ENCODE peak calls at places on chromosomes 11 and 22, in ten cellular contexts. One of them, this sample, is unnamed.

GRCh38 chr22:40645579-40646197 is 9.2 kb upstream of the MRTFA start:
- DNase-seq in T-helper 1 cell: no peak
- DNase-seq in NCI-H774: no peak
- DNase-seq in fibroblast of mammary gland: no peak
- DNase-seq in neural progenitor cell: no peak
- DNase-seq in C1 segment of cervical spinal cord: no peak
- DNase-seq in NCI-H1092: no peak
- DNase-seq in activated CD4-positive, CD25-positive, alpha-beta regulatory T cell: no peak
- DNase-seq in bronchial epithelial cell: no peak
- DNase-seq in ACHN: no peak
- DNase-seq in this sample: no peak

GRCh38 chr11:26230021-26230420 is 101.9 kb upstream of the ANO3 start:
- DNase-seq in neural progenitor cell: no peak
- DNase-seq in NCI-H1092: no peak
- DNase-seq in activated CD4-positive, CD25-positive, alpha-beta regulatory T cell: no peak
- DNase-seq in C1 segment of cervical spinal cord: no peak
- DNase-seq in bronchial epithelial cell: peak; percentile 48
- DNase-seq in ACHN: no peak
- DNase-seq in NCI-H774: no peak
- DNase-seq in fibroblast of mammary gland: peak; percentile 45
- DNase-seq in T-helper 1 cell: no peak
- DNase-seq in this sample: no peak

GRCh38 chr11:8096575-8096974 is 15.6 kb downstream of the TUB start:
- DNase-seq in C1 segment of cervical spinal cord: no peak
- DNase-seq in NCI-H1092: no peak
- DNase-seq in activated CD4-positive, CD25-positive, alpha-beta regulatory T cell: no peak
- DNase-seq in T-helper 1 cell: no peak
- DNase-seq in bronchial epithelial cell: no peak
- DNase-seq in fibroblast of mammary gland: no peak
- DNase-seq in neural progenitor cell: no peak
- DNase-seq in ACHN: no peak
- DNase-seq in NCI-H774: no peak
- DNase-seq in this sample: no peak

GRCh38 chr11:62139526-62140301 is 15.9 kb downstream of the INCENP start:
- DNase-seq in ACHN: no peak
- DNase-seq in C1 segment of cervical spinal cord: no peak
- DNase-seq in T-helper 1 cell: no peak
- DNase-seq in bronchial epithelial cell: no peak
- DNase-seq in activated CD4-positive, CD25-positive, alpha-beta regulatory T cell: no peak
- DNase-seq in NCI-H774: no peak
- DNase-seq in neural progenitor cell: no peak
- DNase-seq in fibroblast of mammary gland: no peak
- DNase-seq in NCI-H1092: no peak
- DNase-seq in this sample: no peak

GRCh38 chr11:123231263-123231662 is 36.2 kb upstream of the CLMP start:
- DNase-seq in fibroblast of mammary gland: peak; percentile 84
- DNase-seq in NCI-H774: no peak
- DNase-seq in bronchial epithelial cell: no peak
- DNase-seq in neural progenitor cell: no peak
- DNase-seq in ACHN: no peak
- DNase-seq in T-helper 1 cell: no peak
- DNase-seq in activated CD4-positive, CD25-positive, alpha-beta regulatory T cell: no peak
- DNase-seq in NCI-H1092: no peak
- DNase-seq in C1 segment of cervical spinal cord: no peak
- DNase-seq in this sample: no peak

GRCh38 chr11:111443032-111443431 is 64.0 kb upstream of the POU2AF1 start:
- DNase-seq in neural progenitor cell: no peak
- DNase-seq in ACHN: no peak
- DNase-seq in T-helper 1 cell: no peak
- DNase-seq in bronchial epithelial cell: no peak
- DNase-seq in NCI-H1092: no peak
- DNase-seq in activated CD4-positive, CD25-positive, alpha-beta regulatory T cell: no peak
- DNase-seq in fibroblast of mammary gland: no peak
- DNase-seq in C1 segment of cervical spinal cord: no peak
- DNase-seq in NCI-H774: no peak
- DNase-seq in this sample: no peak

GRCh38 chr22:38038890-38039812 is 18.1 kb upstream of the PICK1 start:
- DNase-seq in neural progenitor cell: no peak
- DNase-seq in bronchial epithelial cell: no peak
- DNase-seq in T-helper 1 cell: no peak
- DNase-seq in NCI-H1092: no peak
- DNase-seq in fibroblast of mammary gland: no peak
- DNase-seq in activated CD4-positive, CD25-positive, alpha-beta regulatory T cell: no peak
- DNase-seq in NCI-H774: no peak
- DNase-seq in C1 segment of cervical spinal cord: no peak
- DNase-seq in ACHN: no peak
- DNase-seq in this sample: no peak

GRCh38 chr22:46457502-46458488 is 79.6 kb downstream of the CELSR1 start:
- DNase-seq in ACHN: peak; percentile 85
- DNase-seq in neural progenitor cell: peak; percentile 41
- DNase-seq in NCI-H1092: no peak
- DNase-seq in NCI-H774: no peak
- DNase-seq in C1 segment of cervical spinal cord: no peak
- DNase-seq in activated CD4-positive, CD25-positive, alpha-beta regulatory T cell: no peak
- DNase-seq in fibroblast of mammary gland: peak; percentile 44
- DNase-seq in bronchial epithelial cell: peak; percentile 33
- DNase-seq in T-helper 1 cell: no peak
- DNase-seq in this sample: no peak

GRCh38 chr22:39224550-39224949 is 20.2 kb downstream of the PDGFB start:
- DNase-seq in T-helper 1 cell: no peak
- DNase-seq in activated CD4-positive, CD25-positive, alpha-beta regulatory T cell: no peak
- DNase-seq in bronchial epithelial cell: no peak
- DNase-seq in NCI-H774: no peak
- DNase-seq in NCI-H1092: no peak
- DNase-seq in ACHN: no peak
- DNase-seq in C1 segment of cervical spinal cord: no peak
- DNase-seq in neural progenitor cell: no peak
- DNase-seq in fibroblast of mammary gland: no peak
- DNase-seq in this sample: no peak

GRCh38 chr11:72224587-72225410 is at the start of gene INPPL1:
- DNase-seq in bronchial epithelial cell: no peak
- DNase-seq in fibroblast of mammary gland: peak; percentile 18
- DNase-seq in neural progenitor cell: peak; percentile 85
- DNase-seq in ACHN: peak; percentile 15
- DNase-seq in NCI-H1092: no peak
- DNase-seq in T-helper 1 cell: peak; percentile 28
- DNase-seq in C1 segment of cervical spinal cord: no peak
- DNase-seq in NCI-H774: no peak
- DNase-seq in activated CD4-positive, CD25-positive, alpha-beta regulatory T cell: no peak
- DNase-seq in this sample: peak; percentile 58

GRCh38 chr11:116507849-116508695 is 264.7 kb downstream of the BUD13 start:
- DNase-seq in bronchial epithelial cell: no peak
- DNase-seq in neural progenitor cell: no peak
- DNase-seq in NCI-H1092: no peak
- DNase-seq in activated CD4-positive, CD25-positive, alpha-beta regulatory T cell: no peak
- DNase-seq in NCI-H774: no peak
- DNase-seq in T-helper 1 cell: no peak
- DNase-seq in fibroblast of mammary gland: no peak
- DNase-seq in ACHN: no peak
- DNase-seq in C1 segment of cervical spinal cord: no peak
- DNase-seq in this sample: no peak

GRCh38 chr11:77776455-77776854 is 44.1 kb downstream of the RSF1 start:
- DNase-seq in ACHN: no peak
- DNase-seq in bronchial epithelial cell: peak; percentile 22
- DNase-seq in NCI-H1092: peak; percentile 8
- DNase-seq in activated CD4-positive, CD25-positive, alpha-beta regulatory T cell: no peak
- DNase-seq in T-helper 1 cell: no peak
- DNase-seq in C1 segment of cervical spinal cord: no peak
- DNase-seq in neural progenitor cell: no peak
- DNase-seq in fibroblast of mammary gland: peak; percentile 21
- DNase-seq in NCI-H774: no peak
- DNase-seq in this sample: no peak

GRCh38 chr22:42994276-42994916 is 20.6 kb downstream of the PACSIN2 start:
- DNase-seq in activated CD4-positive, CD25-positive, alpha-beta regulatory T cell: no peak
- DNase-seq in fibroblast of mammary gland: no peak
- DNase-seq in NCI-H774: no peak
- DNase-seq in bronchial epithelial cell: no peak
- DNase-seq in T-helper 1 cell: no peak
- DNase-seq in ACHN: no peak
- DNase-seq in neural progenitor cell: no peak
- DNase-seq in C1 segment of cervical spinal cord: no peak
- DNase-seq in NCI-H1092: no peak
- DNase-seq in this sample: no peak

GRCh38 chr11:130671801-130672700 is 223.6 kb downstream of the ADAMTS15 start:
- DNase-seq in T-helper 1 cell: no peak
- DNase-seq in ACHN: peak; percentile 13
- DNase-seq in NCI-H1092: peak; percentile 15
- DNase-seq in fibroblast of mammary gland: peak; percentile 89
- DNase-seq in activated CD4-positive, CD25-positive, alpha-beta regulatory T cell: no peak
- DNase-seq in NCI-H774: peak; percentile 26
- DNase-seq in C1 segment of cervical spinal cord: no peak
- DNase-seq in neural progenitor cell: peak; percentile 51
- DNase-seq in bronchial epithelial cell: peak; percentile 62
- DNase-seq in this sample: no peak

GRCh38 chr11:46315783-46316563 is 31.3 kb upstream of the DGKZ start:
- DNase-seq in NCI-H774: no peak
- DNase-seq in NCI-H1092: no peak
- DNase-seq in ACHN: no peak
- DNase-seq in neural progenitor cell: no peak
- DNase-seq in activated CD4-positive, CD25-positive, alpha-beta regulatory T cell: no peak
- DNase-seq in bronchial epithelial cell: no peak
- DNase-seq in C1 segment of cervical spinal cord: no peak
- DNase-seq in T-helper 1 cell: no peak
- DNase-seq in fibroblast of mammary gland: no peak
- DNase-seq in this sample: no peak

GRCh38 chr22:30459206-30460052 is 12.4 kb downstream of the SEC14L3 start:
- DNase-seq in NCI-H1092: no peak
- DNase-seq in C1 segment of cervical spinal cord: no peak
- DNase-seq in activated CD4-positive, CD25-positive, alpha-beta regulatory T cell: no peak
- DNase-seq in neural progenitor cell: peak; percentile 75
- DNase-seq in T-helper 1 cell: no peak
- DNase-seq in fibroblast of mammary gland: peak; percentile 20
- DNase-seq in NCI-H774: no peak
- DNase-seq in ACHN: peak; percentile 30
- DNase-seq in bronchial epithelial cell: peak; percentile 30
- DNase-seq in this sample: no peak

GRCh38 chr11:61814958-61815789 is 1.6 kb downstream of the FADS1 start:
- DNase-seq in activated CD4-positive, CD25-positive, alpha-beta regulatory T cell: no peak
- DNase-seq in T-helper 1 cell: no peak
- DNase-seq in C1 segment of cervical spinal cord: peak; percentile 72
- DNase-seq in NCI-H1092: peak; percentile 93
- DNase-seq in NCI-H774: peak; percentile 99
- DNase-seq in neural progenitor cell: peak; percentile 99
- DNase-seq in ACHN: peak; percentile 95
- DNase-seq in bronchial epithelial cell: peak; percentile 75
- DNase-seq in fibroblast of mammary gland: peak; percentile 97
- DNase-seq in this sample: peak; percentile 93

GRCh38 chr11:117423046-117423575 is 95.5 kb downstream of the CEP164 start:
- DNase-seq in T-helper 1 cell: no peak
- DNase-seq in neural progenitor cell: no peak
- DNase-seq in fibroblast of mammary gland: no peak
- DNase-seq in C1 segment of cervical spinal cord: no peak
- DNase-seq in activated CD4-positive, CD25-positive, alpha-beta regulatory T cell: no peak
- DNase-seq in NCI-H774: no peak
- DNase-seq in bronchial epithelial cell: no peak
- DNase-seq in ACHN: no peak
- DNase-seq in NCI-H1092: no peak
- DNase-seq in this sample: no peak

GRCh38 chr11:75301131-75301530 is 50.3 kb downstream of the ARRB1 start:
- DNase-seq in activated CD4-positive, CD25-positive, alpha-beta regulatory T cell: no peak
- DNase-seq in neural progenitor cell: no peak
- DNase-seq in NCI-H774: no peak
- DNase-seq in T-helper 1 cell: no peak
- DNase-seq in bronchial epithelial cell: no peak
- DNase-seq in fibroblast of mammary gland: no peak
- DNase-seq in ACHN: no peak
- DNase-seq in NCI-H1092: no peak
- DNase-seq in C1 segment of cervical spinal cord: no peak
- DNase-seq in this sample: no peak

GRCh38 chr22:28822930-28823481 is 22.6 kb upstream of the XBP1 start:
- DNase-seq in ACHN: no peak
- DNase-seq in T-helper 1 cell: peak; percentile 13
- DNase-seq in C1 segment of cervical spinal cord: no peak
- DNase-seq in NCI-H1092: peak; percentile 84
- DNase-seq in fibroblast of mammary gland: no peak
- DNase-seq in NCI-H774: peak; percentile 79
- DNase-seq in bronchial epithelial cell: no peak
- DNase-seq in activated CD4-positive, CD25-positive, alpha-beta regulatory T cell: no peak
- DNase-seq in neural progenitor cell: peak; percentile 71
- DNase-seq in this sample: no peak

GRCh38 chr11:6353367-6353987 is 33.2 kb upstream of the CAVIN3 start:
- DNase-seq in activated CD4-positive, CD25-positive, alpha-beta regulatory T cell: peak; percentile 17
- DNase-seq in NCI-H1092: peak; percentile 34
- DNase-seq in bronchial epithelial cell: peak; percentile 74
- DNase-seq in T-helper 1 cell: peak; percentile 25
- DNase-seq in neural progenitor cell: peak; percentile 76
- DNase-seq in fibroblast of mammary gland: peak; percentile 53
- DNase-seq in ACHN: peak; percentile 39
- DNase-seq in NCI-H774: peak; percentile 77
- DNase-seq in C1 segment of cervical spinal cord: no peak
- DNase-seq in this sample: peak; percentile 23

GRCh38 chr11:9535189-9535781 is 38.2 kb upstream of the WEE1 start:
- DNase-seq in fibroblast of mammary gland: peak; percentile 80
- DNase-seq in C1 segment of cervical spinal cord: no peak
- DNase-seq in T-helper 1 cell: peak; percentile 63
- DNase-seq in ACHN: peak; percentile 63
- DNase-seq in bronchial epithelial cell: peak; percentile 67
- DNase-seq in neural progenitor cell: peak; percentile 78
- DNase-seq in NCI-H774: peak; percentile 20
- DNase-seq in activated CD4-positive, CD25-positive, alpha-beta regulatory T cell: peak; percentile 67
- DNase-seq in NCI-H1092: no peak
- DNase-seq in this sample: peak; percentile 59

GRCh38 chr11:44561275-44561781 is 4.1 kb upstream of the CD82 start:
- DNase-seq in C1 segment of cervical spinal cord: no peak
- DNase-seq in NCI-H1092: no peak
- DNase-seq in T-helper 1 cell: no peak
- DNase-seq in neural progenitor cell: no peak
- DNase-seq in ACHN: peak; percentile 15
- DNase-seq in bronchial epithelial cell: peak; percentile 89
- DNase-seq in NCI-H774: no peak
- DNase-seq in fibroblast of mammary gland: peak; percentile 34
- DNase-seq in activated CD4-positive, CD25-positive, alpha-beta regulatory T cell: no peak
- DNase-seq in this sample: no peak

GRCh38 chr22:43867839-43868652 is 5.7 kb upstream of the SULT4A1 start:
- DNase-seq in T-helper 1 cell: no peak
- DNase-seq in NCI-H1092: no peak
- DNase-seq in C1 segment of cervical spinal cord: no peak
- DNase-seq in NCI-H774: no peak
- DNase-seq in fibroblast of mammary gland: peak; percentile 55
- DNase-seq in neural progenitor cell: peak; percentile 94
- DNase-seq in ACHN: peak; percentile 58
- DNase-seq in activated CD4-positive, CD25-positive, alpha-beta regulatory T cell: no peak
- DNase-seq in bronchial epithelial cell: peak; percentile 38
- DNase-seq in this sample: no peak

GRCh38 chr22:44292007-44292370 is 20.8 kb downstream of the SHISAL1 start:
- DNase-seq in ACHN: no peak
- DNase-seq in activated CD4-positive, CD25-positive, alpha-beta regulatory T cell: no peak
- DNase-seq in NCI-H1092: no peak
- DNase-seq in neural progenitor cell: peak; percentile 53
- DNase-seq in bronchial epithelial cell: no peak
- DNase-seq in NCI-H774: no peak
- DNase-seq in fibroblast of mammary gland: no peak
- DNase-seq in T-helper 1 cell: no peak
- DNase-seq in C1 segment of cervical spinal cord: no peak
- DNase-seq in this sample: no peak

GRCh38 chr11:65206441-65206841 is 24.7 kb downstream of the CAPN1 start:
- DNase-seq in NCI-H1092: no peak
- DNase-seq in C1 segment of cervical spinal cord: no peak
- DNase-seq in bronchial epithelial cell: no peak
- DNase-seq in activated CD4-positive, CD25-positive, alpha-beta regulatory T cell: no peak
- DNase-seq in T-helper 1 cell: no peak
- DNase-seq in neural progenitor cell: no peak
- DNase-seq in NCI-H774: no peak
- DNase-seq in fibroblast of mammary gland: no peak
- DNase-seq in ACHN: no peak
- DNase-seq in this sample: no peak

GRCh38 chr11:75242722-75243600 is 2.4 kb downstream of the TPBGL start:
- DNase-seq in NCI-H774: no peak
- DNase-seq in ACHN: no peak
- DNase-seq in fibroblast of mammary gland: no peak
- DNase-seq in T-helper 1 cell: no peak
- DNase-seq in activated CD4-positive, CD25-positive, alpha-beta regulatory T cell: no peak
- DNase-seq in NCI-H1092: no peak
- DNase-seq in C1 segment of cervical spinal cord: no peak
- DNase-seq in bronchial epithelial cell: no peak
- DNase-seq in neural progenitor cell: no peak
- DNase-seq in this sample: no peak

GRCh38 chr11:11075515-11076171 is 217.8 kb upstream of the ZBED5 start:
- DNase-seq in NCI-H774: no peak
- DNase-seq in neural progenitor cell: no peak
- DNase-seq in T-helper 1 cell: no peak
- DNase-seq in ACHN: no peak
- DNase-seq in C1 segment of cervical spinal cord: no peak
- DNase-seq in bronchial epithelial cell: no peak
- DNase-seq in activated CD4-positive, CD25-positive, alpha-beta regulatory T cell: no peak
- DNase-seq in fibroblast of mammary gland: no peak
- DNase-seq in NCI-H1092: no peak
- DNase-seq in this sample: no peak